ENCODE peak calls at places on chromosome 4, in four cellular contexts. F, Z, C and E are unnamed samples.
A peak's percentile ranks its signal among the peaks of the same experiment; 100 is the strongest.

GRCh38 chr4:72987741-72988729 is 81.5 kb downstream of the COX18 start:
- DNase-seq in F (no peak), Z (no peak), C (no peak), E (no peak)

GRCh38 chr4:129926936-129927335 is 831.0 kb downstream of the C4orf33 start:
- DNase-seq in F (no peak), Z (no peak), C (no peak), E (no peak)

GRCh38 chr4:67549123-67549522 is 3.8 kb upstream of the CENPC start:
- DNase-seq in F (no peak), Z (no peak), C (peak; percentile 17), E (peak; percentile 15)

GRCh38 chr4:110589297-110589696 is 33.6 kb downstream of the PITX2 start:
- DNase-seq in F (no peak), Z (no peak), C (no peak), E (no peak)

GRCh38 chr4:180951312-180951711 is 1291.9 kb upstream of the TENM3 start:
- DNase-seq in F (no peak), Z (no peak), C (no peak), E (no peak)

GRCh38 chr4:109091754-109092409 is 210.6 kb downstream of the COL25A1 start:
- DNase-seq in F (no peak), Z (no peak), C (no peak), E (no peak)

GRCh38 chr4:7192252-7193039 is at the start of gene SORCS2:
- DNase-seq in F (no peak), Z (no peak), C (peak; percentile 74), E (no peak)

GRCh38 chr4:147678796-147679549 is 5.0 kb downstream of the PRMT9 start:
- DNase-seq in F (no peak), Z (no peak), C (no peak), E (no peak)

GRCh38 chr4:42562016-42562415 is 94.9 kb downstream of the ATP8A1 start:
- DNase-seq in F (no peak), Z (no peak), C (no peak), E (no peak)

GRCh38 chr4:8912089-8912455 is 40.4 kb upstream of the HMX1 start:
- DNase-seq in F (no peak), Z (no peak), C (no peak), E (no peak)

GRCh38 chr4:13920111-13920875 is 292.8 kb upstream of the BOD1L1 start:
- DNase-seq in F (no peak), Z (no peak), C (no peak), E (no peak)

GRCh38 chr4:139603576-139604387 is 47.8 kb upstream of the SETD7 start:
- DNase-seq in F (peak; percentile 46), Z (no peak), C (peak; percentile 21), E (peak; percentile 62)

GRCh38 chr4:125101706-125102105 is 213.0 kb upstream of the FAT4 start:
- DNase-seq in F (no peak), Z (no peak), C (no peak), E (no peak)

GRCh38 chr4:127155121-127155520 is 477.6 kb upstream of the INTU start:
- DNase-seq in F (no peak), Z (no peak), C (no peak), E (no peak)

GRCh38 chr4:99848576-99848975 is 31.9 kb downstream of the DAPP1 start:
- DNase-seq in F (no peak), Z (no peak), C (no peak), E (no peak)

GRCh38 chr4:120085705-120086104 is 19.1 kb upstream of the MAD2L1 start:
- DNase-seq in F (no peak), Z (no peak), C (no peak), E (no peak)

GRCh38 chr4:149914521-149915115 is 99.0 kb upstream of the IQCM start:
- DNase-seq in F (peak; percentile 56), Z (no peak), C (no peak), E (peak; percentile 20)

GRCh38 chr4:89295415-89295927 is 12.1 kb downstream of the GPRIN3 start:
- DNase-seq in F (no peak), Z (no peak), C (no peak), E (no peak)

GRCh38 chr4:127586922-127587571 is 45.7 kb upstream of the INTU start:
- DNase-seq in F (peak; percentile 9), Z (no peak), C (peak; percentile 24), E (peak; percentile 7)

GRCh38 chr4:84799318-84799717 is 167.2 kb downstream of the WDFY3 start:
- DNase-seq in F (no peak), Z (no peak), C (no peak), E (no peak)

GRCh38 chr4:6471303-6472007 is 959 bp downstream of the PPP2R2C start:
- DNase-seq in F (no peak), Z (no peak), C (no peak), E (no peak)

GRCh38 chr4:156941940-156942548 is 29.6 kb downstream of the PDGFC start:
- DNase-seq in F (peak; percentile 80), Z (peak; percentile 15), C (no peak), E (no peak)

GRCh38 chr4:166034965-166035364 is 161.9 kb downstream of the TLL1 start:
- DNase-seq in F (no peak), Z (no peak), C (no peak), E (no peak)